ENCODE peak calls at places on chromosome 3, in seven cellular contexts. E is astrocyte of the spinal cord, L is heart right ventricle, H is kidney, J is brain microvascular endothelial cell, B is GM12865, M is right lobe of liver. O is an unnamed sample.

GRCh38 chr3:58490860-58491501 is 915 bp upstream of the KCTD6 start:
- DNase-seq in E (no peak), L (no peak), B (no peak), J (no peak), H (peak), M (peak), O (no peak)

GRCh38 chr3:175484666-175485065 is 625.5 kb downstream of the NAALADL2 start:
- DNase-seq in L (no peak), H (no peak), J (no peak), M (no peak), E (no peak), B (peak), O (no peak)

GRCh38 chr3:13269711-13270378 is 150.3 kb downstream of the NUP210 start:
- DNase-seq in J (no peak), L (no peak), H (no peak), E (no peak), M (peak), B (no peak), O (no peak)

GRCh38 chr3:14472471-14473351 is 67.4 kb downstream of the GRIP2 start:
- DNase-seq in B (peak), E (peak), J (peak), L (no peak), M (no peak), H (peak), O (peak)

GRCh38 chr3:10198761-10199688 is 34.3 kb downstream of the IRAK2 start:
- DNase-seq in E (peak), H (no peak), J (peak), L (no peak), B (peak), M (no peak), O (peak)

GRCh38 chr3:141661229-141662196 is 76.6 kb upstream of the RNF7 start:
- DNase-seq in J (no peak), B (no peak), H (no peak), L (no peak), M (no peak), E (no peak), O (no peak)

GRCh38 chr3:56753206-56753605 is 48.5 kb downstream of the ARHGEF3 start:
- DNase-seq in B (peak), M (no peak), H (no peak), J (no peak), L (no peak), E (no peak), O (peak)

GRCh38 chr3:18300916-18301315 is 124.2 kb downstream of the SATB1 start:
- DNase-seq in M (no peak), B (no peak), E (no peak), J (no peak), H (no peak), L (no peak), O (no peak)

GRCh38 chr3:14290631-14291385 is 111.6 kb upstream of the SLC6A6 start:
- DNase-seq in H (no peak), J (no peak), E (no peak), M (no peak), L (no peak), B (no peak), O (peak)

GRCh38 chr3:12946661-12947316 is 105.4 kb upstream of the RPL32 start:
- DNase-seq in J (peak), E (peak), M (no peak), H (no peak), L (no peak), B (no peak), O (no peak)

GRCh38 chr3:132629928-132630327 is 29.7 kb downstream of the ACAD11 start:
- DNase-seq in J (no peak), B (no peak), L (no peak), M (no peak), H (no peak), E (peak), O (peak)

GRCh38 chr3:175980731-175981130 is 1121.6 kb downstream of the NAALADL2 start:
- DNase-seq in E (no peak), L (no peak), J (no peak), H (no peak), M (no peak), B (no peak), O (no peak)

GRCh38 chr3:16728762-16729745 is 123.8 kb upstream of the DAZL start:
- DNase-seq in B (no peak), J (peak), M (no peak), L (no peak), H (no peak), E (peak), O (peak)

GRCh38 chr3:14481018-14481645 is 59.0 kb downstream of the GRIP2 start:
- DNase-seq in B (no peak), E (no peak), M (no peak), L (no peak), J (no peak), H (no peak), O (no peak)

GRCh38 chr3:100008081-100008698 is 106.1 kb downstream of the FILIP1L start:
- DNase-seq in L (no peak), E (no peak), M (no peak), H (no peak), B (no peak), J (no peak), O (no peak)

GRCh38 chr3:24019585-24019984 is 74.5 kb downstream of the NR1D2 start:
- DNase-seq in B (no peak), E (no peak), J (no peak), H (no peak), L (no peak), M (no peak), O (no peak)

GRCh38 chr3:124834723-124835718 is 52.1 kb downstream of the ITGB5 start:
- DNase-seq in M (peak), L (peak), J (peak), H (peak), B (peak), E (peak), O (peak)

GRCh38 chr3:184620799-184621119 is 59.2 kb downstream of the EPHB3 start:
- DNase-seq in M (no peak), B (no peak), J (no peak), L (no peak), E (no peak), H (no peak), O (no peak)

GRCh38 chr3:16802382-16802781 is 82.4 kb upstream of the PLCL2 start:
- DNase-seq in M (no peak), J (no peak), H (no peak), B (peak), E (no peak), L (no peak), O (peak)

GRCh38 chr3:54067060-54067459 is 55.3 kb upstream of the CACNA2D3 start:
- DNase-seq in H (no peak), M (no peak), B (no peak), L (no peak), J (no peak), E (no peak), O (no peak)

GRCh38 chr3:149080011-149080698 is 6.2 kb downstream of the HLTF start:
- DNase-seq in B (no peak), E (no peak), H (no peak), L (no peak), M (no peak), J (peak), O (peak)

GRCh38 chr3:120438971-120439370 is 11.8 kb downstream of the FSTL1 start:
- DNase-seq in B (no peak), L (peak), H (peak), E (peak), M (peak), J (peak), O (peak)

GRCh38 chr3:114231616-114232015 is 5.8 kb downstream of the ZNF80 start:
- DNase-seq in J (no peak), M (no peak), H (no peak), B (no peak), L (no peak), E (no peak), O (no peak)

GRCh38 chr3:123757281-123757940 is 126.7 kb downstream of the MYLK start:
- DNase-seq in L (peak), J (no peak), B (no peak), E (no peak), H (no peak), M (no peak), O (peak)

GRCh38 chr3:27657871-27658270 is 64.3 kb downstream of the EOMES start:
- DNase-seq in J (peak), L (no peak), B (no peak), M (no peak), H (no peak), E (no peak), O (no peak)

GRCh38 chr3:108090066-108090700 is 648 bp downstream of the CD47 start:
- DNase-seq in B (peak), J (no peak), H (no peak), E (peak), M (peak), L (peak), O (no peak)

GRCh38 chr3:23129817-23130216 is 73.3 kb upstream of the UBE2E2 start:
- DNase-seq in J (no peak), M (no peak), E (peak), H (no peak), B (peak), L (no peak), O (peak)

GRCh38 chr3:161852744-161853143 is 356.1 kb downstream of the OTOL1 start:
- DNase-seq in H (no peak), E (no peak), M (no peak), B (no peak), L (no peak), J (no peak), O (no peak)

GRCh38 chr3:134008630-134009156 is 21.0 kb downstream of the SLCO2A1 start:
- DNase-seq in H (no peak), J (peak), M (no peak), E (peak), B (no peak), L (no peak), O (peak)

GRCh38 chr3:128415773-128416577 is 50.7 kb downstream of the DNAJB8 start:
- DNase-seq in J (no peak), B (no peak), H (no peak), M (no peak), L (no peak), E (no peak), O (no peak)

GRCh38 chr3:188908002-188908850 is 263.5 kb upstream of the TPRG1 start:
- DNase-seq in L (no peak), M (no peak), E (no peak), B (no peak), H (no peak), J (no peak), O (no peak)

GRCh38 chr3:87855626-87856025 is 203.2 kb downstream of the CGGBP1 start:
- DNase-seq in H (no peak), J (peak), L (no peak), M (no peak), B (no peak), E (peak), O (peak)

GRCh38 chr3:44065311-44065710 is 176.4 kb upstream of the TOPAZ1 start:
- DNase-seq in E (no peak), H (no peak), B (no peak), M (peak), J (no peak), L (peak), O (no peak)

GRCh38 chr3:128338536-128339400 is 127.9 kb downstream of the DNAJB8 start:
- DNase-seq in M (no peak), H (peak), B (no peak), E (no peak), L (no peak), J (no peak), O (no peak)

GRCh38 chr3:77887611-77888010 is 847.7 kb downstream of the ROBO2 start:
- DNase-seq in L (no peak), E (no peak), H (no peak), J (peak), B (no peak), M (no peak), O (no peak)

GRCh38 chr3:43710607-43711006 is 19.9 kb downstream of the ABHD5 start:
- DNase-seq in M (no peak), E (no peak), H (no peak), J (no peak), L (no peak), B (no peak), O (no peak)

GRCh38 chr3:58474348-58474911 is 17.5 kb upstream of the KCTD6 start:
- DNase-seq in B (no peak), E (no peak), H (no peak), M (no peak), J (no peak), L (no peak), O (no peak)

GRCh38 chr3:58462829-58463180 is 29.1 kb upstream of the KCTD6 start:
- DNase-seq in B (no peak), L (no peak), E (no peak), M (no peak), J (no peak), H (no peak), O (no peak)

GRCh38 chr3:66153471-66153870 is 67.3 kb upstream of the SLC25A26 start:
- DNase-seq in B (no peak), E (no peak), J (no peak), M (no peak), L (no peak), H (no peak), O (no peak)
- H3K4me3 ChIP-seq in B (no peak), E (peak), J (no peak), M (no peak), L (peak), H (peak), O (peak)

DNA sequence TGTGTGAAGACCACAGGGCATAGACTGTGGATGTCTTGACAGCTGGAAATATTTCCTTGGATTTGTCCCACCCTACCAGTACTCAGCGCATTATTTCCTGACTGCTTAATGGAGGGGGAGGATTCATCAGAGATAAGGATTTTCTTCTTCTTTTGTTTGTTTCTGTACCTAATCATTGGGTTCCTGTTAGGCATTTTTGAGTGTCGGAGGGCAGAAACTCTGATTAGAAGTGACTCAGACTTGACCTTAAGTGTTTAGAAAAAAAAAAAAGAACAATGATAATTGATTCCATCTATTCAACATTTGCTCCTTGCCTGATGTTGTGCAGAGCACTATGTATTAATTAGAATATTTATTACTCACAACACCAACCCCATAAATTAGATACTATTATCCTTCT is 78.5 kb upstream of the SYNPR start:
- DNase-seq in M (no peak), J (no peak), L (no peak), E (no peak), B (no peak), H (no peak), O (no peak)
- TF ChIP-seq CTCF in M (no peak), J (no peak), L (no peak), E (no peak), B (no peak), H (no peak), O (no peak)

GRCh38 chr3:172040078-172040975 is 949 bp downstream of the FNDC3B start:
- DNase-seq in J (peak), M (peak), L (peak), B (peak), E (peak), H (peak), O (peak)

GRCh38 chr3:172040976-172041963 is 1.9 kb downstream of the FNDC3B start:
- DNase-seq in M (no peak), L (no peak), B (no peak), J (peak), E (peak), H (peak), O (no peak)

GRCh38 chr3:172036541-172037215 is 2.7 kb upstream of the FNDC3B start:
- DNase-seq in L (no peak), H (no peak), B (no peak), J (no peak), M (no peak), E (no peak), O (no peak)

GRCh38 chr3:172039352-172040077 is at the start of gene FNDC3B:
- DNase-seq in L (peak), E (peak), H (peak), B (peak), J (peak), M (peak), O (peak)

GRCh38 chr3:172038823-172039222 is 555 bp upstream of the FNDC3B start:
- DNase-seq in B (no peak), M (no peak), E (no peak), H (no peak), L (no peak), J (no peak), O (peak)
- H3K4me3 ChIP-seq in B (peak), M (peak), E (peak), H (peak), L (peak), J (peak), O (peak)

DNA sequence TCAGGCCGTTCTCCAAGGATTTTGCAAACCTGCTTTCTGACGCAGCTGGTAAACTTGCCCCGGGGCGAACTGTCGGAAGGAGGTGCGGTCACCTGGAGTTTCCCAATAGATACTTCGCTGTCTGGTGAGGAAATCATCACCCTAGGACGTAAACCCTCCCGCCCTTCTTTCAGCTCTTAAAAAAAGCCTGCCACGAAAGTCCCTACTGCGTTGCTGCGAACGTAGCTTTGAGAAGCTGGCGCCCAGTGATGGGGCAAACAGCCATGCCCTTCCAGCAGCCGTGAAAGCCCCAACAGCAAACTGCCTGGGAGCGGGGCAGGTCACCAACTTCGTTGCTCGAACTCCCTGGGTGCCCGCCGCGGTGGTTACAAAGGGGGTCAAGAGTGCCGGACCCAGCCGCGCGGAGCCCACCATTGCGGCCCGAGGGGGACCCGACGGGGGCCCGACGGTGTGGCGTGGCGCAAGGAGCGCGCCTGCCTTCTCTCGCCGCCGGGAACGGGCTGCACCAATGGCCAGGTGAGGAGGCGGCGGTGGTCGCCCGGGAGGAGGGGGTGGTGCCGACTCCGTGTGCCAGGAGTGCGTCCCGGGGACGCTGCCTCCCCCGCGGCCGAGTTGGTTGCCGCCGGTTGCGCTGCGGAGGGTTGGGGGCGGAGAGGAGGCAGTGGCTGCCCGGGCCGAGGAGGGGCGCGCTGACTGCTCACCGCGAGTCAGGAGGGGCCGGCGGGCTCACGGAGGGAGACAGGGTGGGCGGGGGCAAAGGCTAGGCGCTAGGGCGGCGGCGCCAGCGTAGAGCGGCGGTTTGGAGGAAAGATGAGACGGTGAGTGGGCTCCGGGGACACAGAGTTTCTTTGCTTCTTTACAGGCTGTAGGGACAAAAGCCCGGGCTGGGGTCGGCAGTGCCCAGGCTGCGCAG is at the start of gene PHLDB2:
- DNase-seq in B (peak), L (peak), J (peak), M (peak), E (peak), H (peak), O (peak)
- TF ChIP-seq CTCF in B (no peak), L (no peak), J (peak), M (no peak), E (no peak), H (no peak), O (no peak)

GRCh38 chr3:194204036-194204792 is 68.3 kb downstream of the HES1 start:
- DNase-seq in L (no peak), J (no peak), B (no peak), H (peak), E (no peak), M (peak), O (no peak)
- H3K4me3 ChIP-seq in L (peak), J (peak), B (no peak), H (no peak), E (peak), M (peak), O (no peak)

DNA sequence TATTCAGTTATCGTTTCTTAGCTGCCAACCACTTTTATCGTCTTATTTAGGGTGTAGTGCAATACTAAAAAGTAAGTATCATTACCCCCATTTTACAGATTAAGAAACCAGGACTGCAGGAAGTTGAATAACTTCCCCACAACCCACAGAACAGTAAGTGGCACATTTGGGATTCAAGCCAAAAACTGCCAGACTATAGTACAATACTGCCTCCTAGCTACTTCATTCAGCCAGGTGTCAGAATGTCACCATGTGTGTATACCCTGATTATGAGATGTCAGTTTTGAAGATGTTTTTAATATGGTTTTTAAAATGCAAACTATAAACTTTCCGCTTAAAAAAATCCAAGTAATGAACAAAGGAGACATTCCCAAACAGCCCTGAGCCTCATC is 74.2 kb upstream of the PROK2 start:
- DNase-seq in M (no peak), L (no peak), H (no peak), E (no peak), J (no peak), B (peak), O (no peak)
- TF ChIP-seq CTCF in M (peak), L (no peak), H (peak), E (peak), J (peak), B (peak), O (no peak)

DNA sequence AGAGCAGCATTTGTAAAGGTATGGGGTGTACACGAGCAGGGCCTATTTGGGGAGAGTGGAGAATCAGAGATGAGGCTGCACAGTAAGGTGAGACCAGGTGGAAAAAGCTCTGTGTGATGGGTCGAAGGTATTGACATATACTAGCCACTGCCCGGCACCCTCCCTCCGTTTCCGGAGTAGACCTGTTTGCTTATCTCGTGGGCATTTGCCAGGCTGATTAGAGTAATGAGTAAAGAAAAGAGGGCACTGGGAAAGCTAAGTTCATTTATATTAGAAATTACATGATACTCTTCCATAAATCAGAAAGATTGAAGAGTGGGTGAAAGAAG is 46.2 kb upstream of the ATG7 start:
- DNase-seq in H (peak), E (no peak), J (no peak), M (no peak), B (no peak), L (no peak), O (no peak)
- H3K4me3 ChIP-seq in H (no peak), E (peak), J (peak), M (no peak), B (no peak), L (no peak), O (peak)

GRCh38 chr3:192022412-192022811 is 561.4 kb downstream of the PYDC2 start:
- DNase-seq in J (no peak), E (peak), L (no peak), M (no peak), H (no peak), B (no peak), O (no peak)

GRCh38 chr3:192031941-192032340 is 571.0 kb downstream of the PYDC2 start:
- DNase-seq in B (no peak), M (no peak), E (no peak), J (no peak), L (no peak), H (no peak), O (no peak)

DNA sequence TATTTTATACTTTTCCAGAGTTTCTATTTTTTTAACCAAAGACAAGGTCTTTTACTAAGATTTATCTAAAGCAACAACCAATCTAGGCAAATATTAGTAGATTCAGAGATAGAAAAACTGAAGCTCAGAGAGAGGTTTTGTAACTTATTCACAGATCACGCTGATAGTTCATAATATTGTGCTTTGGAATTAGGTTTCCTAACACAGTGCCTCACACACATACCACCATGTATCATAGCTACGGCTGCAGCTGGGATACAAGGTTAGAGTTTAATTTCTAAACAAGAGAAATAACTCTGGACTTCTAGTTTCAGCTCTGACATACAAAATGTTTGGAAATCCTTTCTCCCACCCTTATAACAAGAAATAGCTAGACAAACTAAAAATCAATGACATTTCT is 565.7 kb downstream of the PYDC2 start:
- DNase-seq in E (no peak), J (no peak), H (no peak), B (no peak), M (no peak), L (no peak), O (no peak)
- TF ChIP-seq CTCF in E (no peak), J (no peak), H (no peak), B (no peak), M (no peak), L (no peak), O (no peak)